ENCODE peak calls at places on chromosomes 12 and 14, in four cellular contexts. K is psoas muscle, F is brain microvascular endothelial cell, R is neural progenitor cell. N is an unnamed sample.

GRCh38 chr12:123115409-123116111 is 35.3 kb downstream of the PITPNM2 start:
- DNase-seq in K (peak), F (peak), R (no peak), N (peak)

GRCh38 chr12:58888131-58888783 is 32.0 kb downstream of the LRIG3 start:
- DNase-seq in K (no peak), F (peak), R (no peak), N (peak)

GRCh38 chr12:3772380-3772779 is 19.5 kb upstream of the CRACR2A start:
- DNase-seq in K (no peak), F (no peak), R (no peak), N (no peak)

GRCh38 chr14:23406244-23406643 is 1.8 kb downstream of the MYH6 start:
- DNase-seq in K (no peak), F (no peak), R (no peak), N (no peak)

GRCh38 chr14:94517641-94518257 is 8.5 kb upstream of the SERPINA12 start:
- DNase-seq in K (no peak), F (no peak), R (no peak), N (no peak)

GRCh38 chr12:59086124-59086523 is 165.8 kb upstream of the LRIG3 start:
- DNase-seq in K (no peak), F (no peak), R (no peak), N (no peak)

GRCh38 chr14:72554994-72555608 is 338.8 kb downstream of the DPF3 start:
- DNase-seq in K (no peak), F (no peak), R (no peak), N (no peak)

GRCh38 chr12:88351121-88351520 is 209.0 kb downstream of the TMTC3 start:
- DNase-seq in K (no peak), F (no peak), R (no peak), N (no peak)

GRCh38 chr12:124308741-124309140 is 13.8 kb downstream of the RFLNA start:
- DNase-seq in K (no peak), F (no peak), R (no peak), N (no peak)

GRCh38 chr12:9872116-9872515 is 3.0 kb upstream of the CLEC2B start:
- DNase-seq in K (no peak), F (no peak), R (no peak), N (no peak)

GRCh38 chr14:57038689-57039088 is 228.4 kb upstream of the OTX2 start:
- DNase-seq in K (no peak), F (no peak), R (no peak), N (no peak)

GRCh38 chr14:83425138-83425537 is 1891.5 kb upstream of the SEL1L start:
- DNase-seq in K (no peak), F (no peak), R (no peak), N (no peak)

GRCh38 chr12:27901959-27902358 is 70.6 kb downstream of the PTHLH start:
- DNase-seq in K (no peak), F (peak), R (no peak), N (no peak)

GRCh38 chr14:31479026-31479425 is 8.8 kb downstream of the GPR33 start:
- DNase-seq in K (no peak), F (no peak), R (no peak), N (no peak)

GRCh38 chr14:102217399-102217798 is 77.7 kb downstream of the WDR20 start:
- DNase-seq in K (no peak), F (no peak), R (no peak), N (no peak)

GRCh38 chr14:90807060-90807459 is 9.2 kb downstream of the TTC7B start:
- DNase-seq in K (no peak), F (no peak), R (no peak), N (no peak)

GRCh38 chr12:118034429-118035193 is 18.1 kb downstream of the RFC5 start:
- DNase-seq in K (no peak), F (peak), R (peak), N (no peak)

GRCh38 chr12:113244015-113244983 is 23.0 kb downstream of the TPCN1 start:
- DNase-seq in K (peak), F (no peak), R (no peak), N (peak)

DNA sequence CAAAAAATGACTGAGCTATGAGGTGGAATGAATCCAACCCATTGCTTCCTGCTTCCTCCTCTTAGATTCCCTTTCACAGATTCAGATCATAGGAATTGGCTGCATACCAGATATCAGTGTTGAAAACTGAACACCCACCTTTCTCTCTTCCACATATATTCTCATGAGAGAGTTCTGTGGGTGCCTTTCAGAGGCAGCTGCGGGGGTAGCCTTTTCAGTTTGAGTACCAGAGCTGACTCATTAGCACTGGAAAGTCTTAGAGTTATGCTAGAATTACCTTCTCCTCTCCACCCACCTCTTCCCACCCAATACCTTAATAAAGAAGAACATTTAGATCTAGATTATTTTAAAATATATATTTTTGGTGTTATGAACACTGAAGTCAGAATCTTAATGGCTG is 495.4 kb upstream of the SEL1L start:
- DNase-seq in K (no peak), F (no peak), R (no peak), N (no peak)
- H3K27ac ChIP-seq in K (no peak), F (no peak), R (no peak), N (no peak)

GRCh38 chr12:106982229-106982628 is 4.7 kb downstream of the MTERF2 start:
- DNase-seq in K (no peak), F (no peak), R (no peak), N (no peak)

GRCh38 chr12:106978035-106978800 is 8.7 kb downstream of the MTERF2 start:
- DNase-seq in K (peak), F (no peak), R (no peak), N (peak)

GRCh38 chr12:106984588-106985137 is 2.3 kb downstream of the MTERF2 start:
- DNase-seq in K (no peak), F (no peak), R (no peak), N (no peak)

GRCh38 chr12:106980944-106981343 is 6.0 kb downstream of the MTERF2 start:
- DNase-seq in K (no peak), F (no peak), R (no peak), N (peak)

DNA sequence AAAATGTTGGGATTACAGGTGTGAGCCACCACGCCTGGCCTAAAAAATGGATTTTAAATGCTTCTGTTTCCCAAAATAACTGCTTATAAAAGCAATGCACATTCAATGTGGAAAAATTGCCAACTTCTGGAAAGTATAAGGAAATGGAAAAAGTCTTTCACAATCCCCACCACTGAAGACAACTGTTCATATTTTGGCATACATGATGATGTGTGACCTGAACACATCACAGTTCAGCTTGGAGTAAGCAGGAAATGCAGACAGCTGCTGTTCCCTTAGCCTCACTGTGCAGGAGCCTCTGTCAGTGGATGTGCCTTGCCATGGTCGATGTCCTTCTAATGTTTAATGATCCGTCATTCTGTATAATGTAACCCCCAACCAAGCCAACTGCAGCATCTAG is 5.2 kb downstream of the MTERF2 start:
- DNase-seq in K (no peak), F (no peak), R (no peak), N (no peak)
- H3K27ac ChIP-seq in K (no peak), F (no peak), R (no peak), N (no peak)

GRCh38 chr12:121331268-121331667 is 20.9 kb downstream of the ANAPC5 start:
- DNase-seq in K (no peak), F (no peak), R (no peak), N (no peak)
- H3K27ac ChIP-seq in K (no peak), F (no peak), R (no peak), N (no peak)

DNA sequence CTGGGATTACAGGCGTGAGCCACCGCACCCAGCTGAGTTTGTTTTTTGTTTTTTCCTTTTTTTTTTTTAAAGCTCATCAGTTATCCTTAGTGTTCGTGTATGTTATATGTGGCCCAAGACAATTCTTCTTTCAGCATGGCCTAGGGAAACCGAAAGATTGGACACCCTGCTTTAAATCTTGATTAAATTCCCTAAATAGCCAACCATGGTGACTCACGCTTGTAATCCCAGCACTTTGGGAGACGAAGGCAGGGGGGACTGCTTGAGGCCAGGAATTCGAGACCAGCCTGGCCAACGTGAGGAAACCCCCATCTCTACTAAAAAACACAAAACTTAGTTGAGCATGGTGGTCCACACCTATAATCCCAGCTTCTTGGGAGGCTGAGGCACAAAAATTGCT is 131.1 kb downstream of the MED13L start:
- DNase-seq in K (no peak), F (no peak), R (no peak), N (no peak)
- H3K27ac ChIP-seq in K (no peak), F (no peak), R (no peak), N (no peak)

GRCh38 chr14:68463299-68463698 is 329.6 kb downstream of the ZFP36L1 start:
- DNase-seq in K (no peak), F (no peak), R (no peak), N (no peak)
- H3K27ac ChIP-seq in K (no peak), F (no peak), R (no peak), N (no peak)